ENCODE peak calls at places on chromosomes 5 and 9, in five cellular contexts. R is MM.1S, F is breast epithelium, E is uterus, Q is glutamatergic neuron. D is an unnamed sample.

GRCh38 chr9:15642369-15642962 is 89.6 kb downstream of the CCDC171 start:
- DNase-seq in Q (no peak), F (no peak), R (peak; percentile 14), E (no peak), D (no peak)

GRCh38 chr5:15241216-15241821 is 258.7 kb upstream of the FBXL7 start:
- DNase-seq in E (no peak), R (no peak), F (no peak), Q (no peak), D (no peak)

GRCh38 chr5:95973793-95974325 is 12.2 kb upstream of the ELL2 start:
- DNase-seq in Q (no peak), R (no peak), F (no peak), E (no peak), D (no peak)

GRCh38 chr5:41143124-41143523 is 70.2 kb downstream of the C6 start:
- DNase-seq in Q (no peak), F (no peak), E (no peak), R (no peak), D (no peak)

GRCh38 chr5:153749941-153750340 is 259.5 kb downstream of the GRIA1 start:
- DNase-seq in Q (peak; percentile 34), R (no peak), E (no peak), F (no peak), D (peak; percentile 16)

GRCh38 chr5:136522217-136522956 is 157.0 kb upstream of the TRPC7 start:
- DNase-seq in E (no peak), Q (no peak), R (no peak), F (no peak), D (no peak)

GRCh38 chr9:74887041-74887980 is at the start of gene TRPM6:
- DNase-seq in Q (peak; percentile 74), F (peak; percentile 76), R (no peak), E (peak; percentile 73), D (peak; percentile 75)

GRCh38 chr9:16303506-16303905 is 567.0 kb downstream of the BNC2 start:
- DNase-seq in F (no peak), Q (no peak), R (no peak), E (no peak), D (no peak)

GRCh38 chr5:59640411-59640810 is 253.1 kb downstream of the PDE4D start:
- DNase-seq in E (no peak), F (no peak), Q (no peak), R (no peak), D (peak; percentile 28)

GRCh38 chr5:32852535-32852934 is 141.4 kb downstream of the NPR3 start:
- DNase-seq in F (no peak), Q (peak; percentile 24), R (no peak), E (no peak), D (peak; percentile 70)

GRCh38 chr9:136695435-136695895 is 8.2 kb upstream of the AGPAT2 start:
- DNase-seq in R (no peak), Q (no peak), E (no peak), F (peak; percentile 90), D (no peak)

GRCh38 chr9:137317979-137318511 is 16.0 kb upstream of the NRARP start:
- DNase-seq in R (no peak), E (no peak), F (no peak), Q (no peak), D (no peak)

GRCh38 chr5:68770566-68770965 is 323.2 kb upstream of the SLC30A5 start:
- DNase-seq in F (no peak), Q (no peak), E (no peak), R (no peak), D (no peak)

GRCh38 chr5:172370648-172371248 is 83.6 kb downstream of the SH3PXD2B start:
- DNase-seq in E (no peak), R (peak; percentile 27), F (no peak), Q (peak; percentile 45), D (peak; percentile 41)

GRCh38 chr5:124599048-124599973 is 147.1 kb downstream of the ZNF608 start:
- DNase-seq in R (no peak), F (no peak), E (no peak), Q (no peak), D (peak; percentile 13)

GRCh38 chr5:9507974-9508373 is 37.9 kb downstream of the SEMA5A start:
- DNase-seq in E (no peak), R (no peak), F (no peak), Q (no peak), D (no peak)

GRCh38 chr5:151869843-151870242 is 54.8 kb downstream of the GLRA1 start:
- DNase-seq in Q (no peak), E (no peak), R (no peak), F (no peak), D (no peak)

GRCh38 chr5:124061663-124062062 is 549.7 kb downstream of the CSNK1G3 start:
- DNase-seq in R (no peak), Q (no peak), E (peak; percentile 59), F (no peak), D (no peak)

GRCh38 chr5:5983261-5983660 is 395.1 kb downstream of the MED10 start:
- DNase-seq in E (no peak), R (no peak), Q (no peak), F (no peak), D (no peak)

GRCh38 chr9:84404095-84404686 is 63.6 kb upstream of the SLC28A3 start:
- DNase-seq in F (no peak), R (no peak), Q (peak; percentile 38), E (no peak), D (peak; percentile 17)

DNA sequence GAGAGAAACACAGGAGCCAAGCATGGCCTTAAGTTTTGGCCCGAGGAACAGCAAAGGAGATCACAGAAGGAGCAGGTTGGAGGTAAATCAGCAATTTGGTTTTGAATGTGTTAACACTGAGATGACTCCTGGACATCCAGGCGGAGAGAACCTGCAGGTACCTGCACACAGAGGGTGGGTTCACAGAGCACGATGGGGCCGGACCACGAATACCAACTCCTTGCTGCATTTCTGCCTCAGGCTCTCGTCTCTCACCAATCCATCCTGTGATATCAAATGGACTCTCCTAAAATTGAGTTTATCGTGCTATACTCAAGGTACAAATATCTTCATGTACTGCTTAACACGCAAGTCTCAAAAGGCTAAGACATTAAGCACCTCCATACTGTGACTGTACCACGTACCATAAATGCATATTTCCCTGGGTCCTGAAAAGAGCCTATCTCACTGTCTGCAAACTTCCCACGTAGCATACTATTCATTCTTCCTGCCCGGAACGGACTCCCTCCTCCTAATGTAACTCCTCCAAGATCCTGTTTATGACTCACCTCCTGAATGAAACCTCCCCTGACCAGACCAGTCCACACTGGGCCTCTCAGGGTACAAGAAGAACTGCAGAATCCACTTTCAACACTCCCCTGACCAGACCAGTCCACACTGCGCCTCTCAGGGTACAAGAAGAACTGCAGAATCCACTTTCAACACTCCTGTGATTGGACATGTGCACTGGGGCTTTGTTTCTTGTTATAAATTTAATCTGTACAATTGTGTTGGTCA is 380.8 kb upstream of the RFX3 start:
- DNase-seq in Q (no peak), E (no peak), R (no peak), F (no peak), D (no peak)
- TF ChIP-seq CTCF in Q (no peak), E (no peak), R (no peak), F (no peak), D (no peak)

GRCh38 chr5:103436112-103436511 is 126.5 kb downstream of the NUDT12 start:
- DNase-seq in Q (no peak), F (no peak), E (no peak), R (no peak), D (no peak)

GRCh38 chr5:103435136-103435914 is 127.3 kb downstream of the NUDT12 start:
- DNase-seq in Q (no peak), R (no peak), F (no peak), E (no peak), D (no peak)

GRCh38 chr5:103441523-103441922 is 121.1 kb downstream of the NUDT12 start:
- DNase-seq in Q (peak; percentile 28), F (no peak), E (no peak), R (peak; percentile 47), D (no peak)

GRCh38 chr5:103436661-103437060 is 125.9 kb downstream of the NUDT12 start:
- DNase-seq in R (no peak), F (no peak), Q (no peak), E (no peak), D (no peak)

GRCh38 chr5:103439007-103439406 is 123.6 kb downstream of the NUDT12 start:
- DNase-seq in Q (no peak), R (no peak), F (no peak), E (no peak), D (no peak)
- TF ChIP-seq CTCF in Q (no peak), R (no peak), F (no peak), E (no peak), D (no peak)

DNA sequence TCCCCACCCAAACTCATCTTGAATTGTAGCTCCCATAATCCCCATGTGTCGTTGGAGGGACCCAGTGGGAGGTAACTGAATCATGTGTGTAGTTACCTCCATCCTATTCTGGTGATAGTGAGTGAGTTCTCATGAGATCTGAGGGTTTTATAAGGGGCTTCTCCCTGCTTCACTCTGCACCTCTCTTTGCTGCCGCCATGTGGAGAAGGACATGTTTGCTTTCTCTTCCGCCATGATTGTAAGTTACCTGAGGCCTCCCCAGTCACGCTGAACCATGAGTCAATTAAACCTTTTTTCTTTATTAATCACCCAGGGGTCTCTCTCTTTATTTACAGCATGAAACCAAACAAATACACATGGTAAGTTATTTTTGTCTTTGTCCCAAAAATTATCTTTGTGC is 726.1 kb downstream of the CDH18 start:
- DNase-seq in R (no peak), F (no peak), Q (no peak), E (no peak), D (no peak)
- TF ChIP-seq CTCF in R (no peak), F (no peak), Q (no peak), E (no peak), D (no peak)

DNA sequence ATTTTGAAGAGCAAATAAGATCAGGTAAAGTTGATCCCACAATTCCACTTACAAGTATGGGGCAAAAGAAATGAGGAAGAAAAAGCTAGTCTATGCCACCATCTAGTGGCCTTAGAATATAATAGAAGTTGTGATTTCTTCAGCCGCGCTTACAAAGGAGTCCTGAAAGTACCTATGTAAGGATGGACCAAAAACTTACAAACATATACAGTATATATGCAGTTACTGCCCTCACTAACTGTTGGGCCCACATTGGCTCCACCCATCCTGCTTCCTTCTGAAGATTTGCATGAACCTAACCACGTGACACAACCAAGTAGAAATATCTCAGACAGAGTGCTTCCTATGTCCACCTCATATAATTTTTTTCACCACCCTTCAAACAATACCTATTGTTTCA is 11.7 kb upstream of the OR13D1 start:
- DNase-seq in E (no peak), F (no peak), R (peak; percentile 76), Q (no peak), D (peak; percentile 4)
- TF ChIP-seq CTCF in E (no peak), F (peak; percentile 20), R (peak; percentile 54), Q (peak; percentile 59), D (peak; percentile 53)

DNA sequence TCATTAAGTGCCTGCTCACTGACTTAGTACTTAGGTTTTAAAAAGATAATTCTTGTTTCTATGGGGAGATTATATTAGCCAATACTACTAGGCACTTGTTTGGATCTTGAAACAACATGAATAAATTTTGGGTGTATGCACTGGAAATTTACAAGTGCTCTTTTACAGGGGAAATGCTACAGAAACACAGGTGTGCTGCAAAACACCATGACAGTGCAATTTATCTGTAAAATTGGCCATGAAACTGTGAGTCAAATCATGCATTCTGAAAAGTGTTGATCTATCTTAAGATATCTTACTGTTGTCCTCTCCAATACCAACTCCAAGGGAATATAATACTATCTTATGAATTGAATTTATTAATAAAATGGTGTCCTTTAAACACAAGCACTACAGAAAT is 12.1 kb upstream of the PCDHB1 start:
- DNase-seq in Q (no peak), E (no peak), R (no peak), F (no peak), D (no peak)
- TF ChIP-seq CTCF in Q (no peak), E (no peak), R (no peak), F (no peak), D (no peak)

GRCh38 chr9:131801811-131802210 is 61.9 kb upstream of the RAPGEF1 start:
- DNase-seq in Q (no peak), F (no peak), R (no peak), E (no peak), D (no peak)
- TF ChIP-seq CTCF in Q (no peak), F (no peak), R (no peak), E (no peak), D (no peak)